ENCODE peak calls at places on chromosomes 11 and 22, in five cellular contexts. Q is NCI-H1436 treated with DMSO at 0.1 percent for 48 hours, Z is GM06990, Y is left cardiac atrium, H is nucleus accumbens. A is an unnamed sample.

GRCh38 chr22:24950272-24950902 is 2.1 kb upstream of the KIAA1671 start:
- DNase-seq in H (no peak), Z (no peak), Q (no peak), Y (no peak), A (no peak)

GRCh38 chr11:134410766-134411165 is 1.3 kb downstream of the B3GAT1 start:
- DNase-seq in Z (no peak), Q (no peak), H (peak), Y (no peak), A (no peak)

GRCh38 chr11:56783448-56784041 is 35.0 kb upstream of the OR9G4 start:
- DNase-seq in Q (no peak), H (no peak), Z (no peak), Y (no peak), A (peak)

GRCh38 chr11:1168256-1168655 is 10.5 kb downstream of the MUC5AC start:
- DNase-seq in Y (no peak), Q (no peak), Z (no peak), H (no peak), A (no peak)

GRCh38 chr11:42976636-42977217 is 335.1 kb upstream of the API5 start:
- DNase-seq in Z (no peak), H (no peak), Q (no peak), Y (no peak), A (no peak)

GRCh38 chr11:45333506-45333971 is 47.4 kb upstream of the SYT13 start:
- DNase-seq in H (no peak), Y (peak), Q (no peak), Z (no peak), A (peak)

GRCh38 chr11:132784441-132784840 is 747.9 kb downstream of the OPCML start:
- DNase-seq in Q (no peak), Y (peak), Z (no peak), H (no peak), A (no peak)

GRCh38 chr22:38927033-38927789 is 30.2 kb upstream of the APOBEC3A start:
- DNase-seq in Z (peak), H (peak), Q (peak), Y (peak), A (no peak)

GRCh38 chr11:69213315-69213714 is 57.6 kb downstream of the SMIM38 start:
- DNase-seq in Z (no peak), Y (no peak), H (no peak), Q (no peak), A (no peak)

GRCh38 chr11:82765466-82766034 is 31.9 kb upstream of the FAM181B start:
- DNase-seq in Q (no peak), Z (no peak), H (no peak), Y (no peak), A (no peak)

GRCh38 chr22:38942702-38943101 is 14.7 kb upstream of the APOBEC3A start:
- DNase-seq in Y (no peak), Z (no peak), Q (no peak), H (no peak), A (no peak)

GRCh38 chr11:19674831-19675230 is 37.8 kb upstream of the NAV2 start:
- DNase-seq in H (no peak), Q (no peak), Y (no peak), Z (no peak), A (no peak)

GRCh38 chr11:124068711-124069110 is 27.6 kb upstream of the OR10G7 start:
- DNase-seq in Y (no peak), H (no peak), Q (no peak), Z (no peak), A (no peak)

GRCh38 chr11:93933230-93933629 is 82.8 kb upstream of the VSTM5 start:
- DNase-seq in Y (no peak), Q (no peak), H (no peak), Z (no peak), A (no peak)

GRCh38 chr22:30265851-30266444 is 703 bp downstream of the OSM start:
- DNase-seq in Z (peak), Q (no peak), H (no peak), Y (peak), A (no peak)

GRCh38 chr11:127454856-127455255 is 454.3 kb upstream of the KIRREL3 start:
- DNase-seq in Y (no peak), Z (no peak), H (no peak), Q (peak), A (no peak)

GRCh38 chr22:49887716-49888115 is 30.5 kb downstream of the ALG12 start:
- DNase-seq in Y (no peak), H (no peak), Q (no peak), Z (no peak), A (no peak)

GRCh38 chr11:10352911-10353550 is 48.2 kb downstream of the ADM start:
- DNase-seq in Z (no peak), Y (no peak), H (no peak), Q (no peak), A (no peak)

GRCh38 chr11:69594481-69594880 is 46.5 kb upstream of the CCND1 start:
- DNase-seq in Q (no peak), H (no peak), Z (no peak), Y (no peak), A (no peak)

GRCh38 chr11:18022419-18022818 is 9.6 kb upstream of the SERGEF start:
- DNase-seq in Q (no peak), Z (no peak), H (no peak), Y (no peak), A (no peak)

GRCh38 chr11:86799680-86800075 is 664 bp upstream of the PRSS23 start:
- DNase-seq in H (no peak), Q (no peak), Z (no peak), Y (no peak), A (no peak)

GRCh38 chr11:64639885-64640284 is 48.9 kb downstream of the SLC22A12 start:
- DNase-seq in Z (no peak), H (no peak), Q (no peak), Y (no peak), A (no peak)

GRCh38 chr11:35478411-35479139 is 46.8 kb downstream of the PAMR1 start:
- DNase-seq in H (peak), Y (no peak), Z (no peak), Q (no peak), A (no peak)

GRCh38 chr22:24029304-24029703 is 18.2 kb downstream of the CABIN1 start:
- DNase-seq in Z (no peak), Q (no peak), Y (no peak), H (no peak), A (no peak)

GRCh38 chr22:46649176-46650077 is 29.2 kb downstream of the GRAMD4 start:
- DNase-seq in Y (peak), H (no peak), Q (no peak), Z (no peak), A (no peak)

GRCh38 chr22:40679964-40680818 is 907 bp downstream of the MCHR1 start:
- DNase-seq in Y (no peak), H (no peak), Z (no peak), Q (no peak), A (no peak)

GRCh38 chr11:77188912-77189491 is 61.0 kb downstream of the MYO7A start:
- DNase-seq in Y (no peak), H (no peak), Z (no peak), Q (no peak), A (no peak)

GRCh38 chr11:111047376-111047775 is 198.1 kb upstream of the POU2AF2 start:
- DNase-seq in Z (no peak), H (no peak), Q (no peak), Y (no peak), A (no peak)

GRCh38 chr11:128262463-128263345 is 324.7 kb downstream of the ETS1 start:
- DNase-seq in H (no peak), Z (no peak), Q (no peak), Y (no peak), A (no peak)

GRCh38 chr11:1608363-1608762 is at the start of gene KRTAP5-3:
- DNase-seq in Q (no peak), Z (no peak), H (no peak), Y (no peak), A (no peak)

GRCh38 chr11:107699371-107700348 is 12.2 kb downstream of the SLN start:
- DNase-seq in Y (no peak), Q (no peak), Z (no peak), H (no peak), A (no peak)

GRCh38 chr22:28063656-28064055 is 144.6 kb upstream of the PITPNB start:
- DNase-seq in H (no peak), Q (no peak), Y (no peak), Z (no peak), A (no peak)

GRCh38 chr11:13503393-13503792 is 7.6 kb upstream of the PTH start:
- DNase-seq in Q (no peak), Y (no peak), H (no peak), Z (no peak), A (no peak)